ENCODE peak calls at places on chromosomes 16 and 17, in eight cellular contexts. J is left lung; W is MM.1S; Z is CD8-positive, alpha-beta T cell; D is heart right ventricle; H is RWPE1; T is OCI-LY7; B is fibroblast of lung. A is an unnamed sample.

GRCh38 chr16:81740163-81740562 is 38.9 kb upstream of the PLCG2 start:
- DNase-seq in J (no peak), W (peak), Z (no peak), D (no peak), H (no peak), T (peak), B (no peak), A (no peak)

GRCh38 chr17:64343833-64344637 is 46.6 kb downstream of the PECAM1 start:
- DNase-seq in J (peak), W (peak), Z (no peak), D (peak), H (no peak), T (no peak), B (peak), A (peak)

GRCh38 chr17:41687828-41688640 is 651 bp upstream of the EIF1 start:
- DNase-seq in J (no peak), W (peak), Z (peak), D (peak), H (peak), T (peak), B (no peak), A (peak)

GRCh38 chr17:82598256-82599011 is 49.8 kb downstream of the WDR45B start:
- DNase-seq in J (peak), W (no peak), Z (no peak), D (no peak), H (no peak), T (no peak), B (peak), A (no peak)

GRCh38 chr16:50763211-50763610 is 21.3 kb downstream of the CYLD start:
- DNase-seq in J (no peak), W (no peak), Z (no peak), D (no peak), H (no peak), T (no peak), B (peak), A (no peak)

GRCh38 chr16:65725156-65725845 is 603.4 kb upstream of the CDH11 start:
- DNase-seq in J (no peak), W (no peak), Z (no peak), D (no peak), H (no peak), T (no peak), B (peak), A (no peak)

GRCh38 chr16:12173121-12173520 is 196.6 kb downstream of the SNX29 start:
- DNase-seq in J (no peak), W (no peak), Z (no peak), D (no peak), H (no peak), T (no peak), B (no peak), A (no peak)

GRCh38 chr16:56263711-56264608 is 72.7 kb downstream of the GNAO1 start:
- DNase-seq in J (no peak), W (no peak), Z (no peak), D (peak), H (no peak), T (no peak), B (no peak), A (no peak)

GRCh38 chr17:74779948-74780400 is 3.8 kb upstream of the NAT9 start:
- DNase-seq in J (peak), W (no peak), Z (peak), D (no peak), H (no peak), T (peak), B (no peak), A (peak)

GRCh38 chr17:61755668-61756067 is 107.7 kb downstream of the BRIP1 start:
- DNase-seq in J (no peak), W (no peak), Z (no peak), D (no peak), H (no peak), T (no peak), B (no peak), A (no peak)

GRCh38 chr17:81494984-81495383 is 17.6 kb downstream of the ACTG1 start:
- DNase-seq in J (no peak), W (no peak), Z (no peak), D (peak), H (no peak), T (peak), B (no peak), A (no peak)

GRCh38 chr17:79126139-79126538 is 51.5 kb downstream of the ENGASE start:
- DNase-seq in J (no peak), W (no peak), Z (no peak), D (no peak), H (no peak), T (peak), B (no peak), A (no peak)

GRCh38 chr17:17540278-17540906 is 44.2 kb upstream of the RASD1 start:
- DNase-seq in J (peak), W (no peak), Z (no peak), D (peak), H (no peak), T (no peak), B (no peak), A (no peak)

GRCh38 chr16:51938861-51939260 is 608.1 kb downstream of the TOX3 start:
- DNase-seq in J (no peak), W (no peak), Z (no peak), D (no peak), H (peak), T (no peak), B (no peak), A (no peak)

GRCh38 chr17:10513284-10514067 is 4.9 kb downstream of the MYH1 start:
- DNase-seq in J (no peak), W (no peak), Z (no peak), D (no peak), H (no peak), T (no peak), B (no peak), A (no peak)

GRCh38 chr16:57283214-57283955 is 1.1 kb downstream of the PLLP start:
- DNase-seq in J (peak), W (no peak), Z (no peak), D (no peak), H (peak), T (no peak), B (no peak), A (peak)

GRCh38 chr16:10738231-10739077 is 5.2 kb upstream of the NUBP1 start:
- DNase-seq in J (no peak), W (peak), Z (no peak), D (peak), H (no peak), T (peak), B (peak), A (no peak)

GRCh38 chr16:50551243-50551642 is 3.0 kb downstream of the NKD1 start:
- DNase-seq in J (no peak), W (no peak), Z (no peak), D (no peak), H (no peak), T (no peak), B (no peak), A (no peak)

GRCh38 chr17:42025191-42025579 is 5.3 kb downstream of the NKIRAS2 start:
- DNase-seq in J (no peak), W (no peak), Z (no peak), D (no peak), H (no peak), T (no peak), B (no peak), A (no peak)

GRCh38 chr16:16045879-16046278 is 96.5 kb downstream of the ABCC1 start:
- DNase-seq in J (no peak), W (no peak), Z (peak), D (no peak), H (no peak), T (peak), B (no peak), A (no peak)

GRCh38 chr17:71948703-71949422 is 172.0 kb upstream of the SOX9 start:
- DNase-seq in J (no peak), W (no peak), Z (no peak), D (no peak), H (no peak), T (no peak), B (no peak), A (no peak)

GRCh38 chr17:61251939-61252865 is 147.4 kb upstream of the TBX2 start:
- DNase-seq in J (peak), W (no peak), Z (peak), D (peak), H (no peak), T (no peak), B (peak), A (peak)

GRCh38 chr17:81697261-81698044 is 5.7 kb upstream of the MRPL12 start:
- DNase-seq in J (no peak), W (no peak), Z (no peak), D (no peak), H (no peak), T (no peak), B (no peak), A (no peak)

GRCh38 chr17:43978078-43978477 is 24.3 kb upstream of the PYY start:
- DNase-seq in J (no peak), W (no peak), Z (no peak), D (no peak), H (no peak), T (no peak), B (no peak), A (no peak)
- H3K27ac ChIP-seq in J (no peak), W (no peak), Z (no peak), D (no peak), H (no peak), T (no peak), B (no peak), A (no peak)

GRCh38 chr17:1956134-1956533 is 69.0 kb downstream of the RTN4RL1 start:
- DNase-seq in J (no peak), W (no peak), Z (no peak), D (no peak), H (no peak), T (no peak), B (no peak), A (no peak)
- TF ChIP-seq CTCF in J (no peak), W (no peak), Z (no peak), D (no peak), H (no peak), T (no peak), B (no peak), A (no peak)

GRCh38 chr16:4011940-4012629 is 104.2 kb downstream of the ADCY9 start:
- DNase-seq in J (no peak), W (no peak), Z (no peak), D (no peak), H (no peak), T (no peak), B (no peak), A (no peak)
- H3K27ac ChIP-seq in J (no peak), W (no peak), Z (no peak), D (no peak), H (no peak), T (no peak), B (no peak), A (no peak)

GRCh38 chr16:72689851-72690250 is 358.1 kb downstream of the ZFHX3 start:
- DNase-seq in J (no peak), W (no peak), Z (no peak), D (no peak), H (no peak), T (no peak), B (no peak), A (no peak)
- TF ChIP-seq CTCF in J (no peak), W (no peak), Z (no peak), D (no peak), H (no peak), T (no peak), B (peak), A (no peak)

GRCh38 chr16:30087181-30087898 is 4.4 kb downstream of the TBX6 start:
- DNase-seq in J (no peak), W (no peak), Z (no peak), D (no peak), H (no peak), T (no peak), B (no peak), A (no peak)
- H3K27ac ChIP-seq in J (no peak), W (no peak), Z (no peak), D (no peak), H (peak), T (no peak), B (no peak), A (no peak)

GRCh38 chr17:48149174-48150106 is 41.9 kb downstream of the SNX11 start:
- DNase-seq in J (no peak), W (no peak), Z (no peak), D (no peak), H (no peak), T (peak), B (no peak), A (no peak)
- TF ChIP-seq CTCF in J (no peak), W (no peak), Z (no peak), D (no peak), H (no peak), T (no peak), B (no peak), A (no peak)

GRCh38 chr16:84907046-84907445 is 87.3 kb downstream of the CRISPLD2 start:
- DNase-seq in J (no peak), W (no peak), Z (no peak), D (no peak), H (no peak), T (no peak), B (no peak), A (no peak)
- H3K27ac ChIP-seq in J (no peak), W (no peak), Z (no peak), D (peak), H (no peak), T (no peak), B (no peak), A (no peak)

DNA sequence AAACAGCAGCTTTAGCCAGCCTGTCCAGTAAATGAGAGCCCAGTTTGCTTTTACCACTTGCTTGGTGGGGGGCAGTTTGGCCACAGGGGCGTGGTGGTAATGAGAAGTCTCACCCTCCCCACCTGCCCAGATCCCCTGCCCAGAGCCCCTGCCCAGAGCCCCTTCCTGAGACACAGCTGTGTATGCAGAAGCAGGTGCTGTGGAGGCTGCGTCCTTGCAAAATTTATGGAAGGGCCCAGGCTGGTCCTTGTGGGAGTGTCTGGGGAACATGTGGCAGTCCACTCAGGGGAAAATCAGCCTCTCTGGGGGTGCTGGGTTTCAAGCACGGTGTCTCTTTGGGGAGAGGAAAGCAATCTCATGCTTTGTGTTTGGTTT is 27.6 kb upstream of the LGALS9 start:
- DNase-seq in J (no peak), W (no peak), Z (no peak), D (no peak), H (no peak), T (no peak), B (no peak), A (no peak)
- TF ChIP-seq CTCF in J (no peak), W (no peak), Z (no peak), D (no peak), H (peak), T (peak), B (no peak), A (no peak)

DNA sequence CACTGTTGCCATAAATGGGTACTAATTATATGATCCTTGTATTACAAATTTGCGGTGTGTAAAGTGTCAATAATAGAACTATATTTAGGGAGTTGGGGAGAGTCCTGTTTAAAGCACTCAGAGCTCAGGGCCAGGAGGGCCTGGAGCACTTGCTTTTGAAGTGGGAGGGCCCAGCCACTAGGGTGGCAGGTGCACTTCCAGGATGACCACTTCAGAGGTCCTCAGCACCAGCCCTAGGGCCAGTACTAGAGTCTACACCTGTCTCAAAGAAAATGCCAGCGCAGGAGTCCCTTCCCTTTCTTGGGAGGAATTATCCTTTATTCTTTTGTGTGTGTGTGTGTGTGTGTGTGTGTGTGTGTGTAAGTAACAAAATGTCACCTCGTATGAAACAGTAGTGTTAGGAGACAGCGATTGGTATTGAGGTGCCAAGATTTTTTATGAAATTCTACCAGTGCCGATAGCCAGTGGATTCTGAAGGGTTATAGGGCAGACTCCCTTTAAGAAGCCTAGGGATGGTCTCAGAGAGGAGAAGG is 31.9 kb downstream of the MYO18A start:
- DNase-seq in J (no peak), W (peak), Z (no peak), D (no peak), H (no peak), T (peak), B (no peak), A (peak)
- H3K27ac ChIP-seq in J (peak), W (peak), Z (no peak), D (peak), H (peak), T (peak), B (peak), A (peak)

A was measured in upper lobe of right lung.